ENCODE peak calls at places on chromosomes 7 and 10, in ten cellular contexts. B is Peyer's patch, Q is HepG2, O is GM12878, A is breast epithelium, E is H1, X is IMR-90, I is spleen, F is ovary, S is thyroid gland. Y is an unnamed sample.

GRCh38 chr7:111232249-111233084 is 141.5 kb downstream of the LRRN3 start:
- DNase-seq in B (no peak), A (no peak), I (no peak), Q (peak; percentile 28), X (peak; percentile 75), O (no peak), F (no peak), S (no peak), E (no peak), Y (no peak)

GRCh38 chr10:98377001-98377400 is 38.0 kb downstream of the PYROXD2 start:
- DNase-seq in A (no peak), X (no peak), S (no peak), Q (no peak), B (no peak), O (no peak), I (no peak), E (no peak), F (no peak), Y (no peak)

GRCh38 chr7:149822353-149822943 is 15.7 kb upstream of the ZNF862 start:
- DNase-seq in B (no peak), A (no peak), E (no peak), S (no peak), F (peak; percentile 6), Q (no peak), I (peak; percentile 47), O (no peak), X (no peak), Y (no peak)

GRCh38 chr7:88361357-88361756 is 54.7 kb upstream of the STEAP4 start:
- DNase-seq in O (no peak), S (no peak), E (no peak), F (no peak), B (no peak), I (no peak), Q (no peak), X (no peak), A (no peak), Y (no peak)

GRCh38 chr10:132810807-132811700 is 25.1 kb upstream of the NKX6-2 start:
- DNase-seq in E (no peak), Q (no peak), S (no peak), F (no peak), A (no peak), B (no peak), I (peak; percentile 68), X (no peak), O (no peak), Y (no peak)

GRCh38 chr10:113665806-113666354 is 2.0 kb upstream of the NRAP start:
- DNase-seq in A (no peak), E (no peak), B (no peak), Q (no peak), I (no peak), X (peak; percentile 93), O (no peak), F (no peak), S (peak; percentile 19), Y (peak; percentile 61)

GRCh38 chr7:37282093-37282444 is 166.6 kb downstream of the ELMO1 start:
- DNase-seq in I (no peak), Q (no peak), E (no peak), F (no peak), X (no peak), S (no peak), A (no peak), O (no peak), B (no peak), Y (no peak)

GRCh38 chr7:111159426-111159825 is 68.5 kb downstream of the LRRN3 start:
- DNase-seq in A (no peak), B (no peak), X (peak; percentile 69), Q (no peak), S (no peak), O (no peak), I (no peak), E (no peak), F (no peak), Y (no peak)

GRCh38 chr7:128197586-128197985 is 43.5 kb upstream of the LEP start:
- DNase-seq in I (no peak), F (no peak), Q (no peak), O (no peak), X (peak; percentile 8), B (no peak), E (no peak), S (no peak), A (peak; percentile 15), Y (no peak)

GRCh38 chr7:19143930-19144574 is 1.2 kb downstream of the FERD3L start:
- DNase-seq in B (no peak), S (no peak), I (peak; percentile 41), Q (no peak), F (no peak), O (no peak), E (peak; percentile 69), X (no peak), A (no peak), Y (no peak)

GRCh38 chr10:80276335-80276734 is 13.1 kb downstream of the MAT1A start:
- DNase-seq in S (no peak), I (no peak), A (no peak), E (no peak), F (no peak), X (no peak), Q (no peak), O (no peak), B (no peak), Y (no peak)

GRCh38 chr7:875051-875450 is 1.3 kb upstream of the GET4 start:
- DNase-seq in E (no peak), F (no peak), X (no peak), O (no peak), A (no peak), B (no peak), Q (no peak), I (no peak), S (no peak), Y (no peak)

GRCh38 chr7:91875851-91876250 is 4.7 kb downstream of the MTERF1 start:
- DNase-seq in B (no peak), O (no peak), S (no peak), X (no peak), A (no peak), E (no peak), Q (no peak), I (no peak), F (no peak), Y (no peak)

GRCh38 chr10:52779541-52780390 is 7.2 kb upstream of the MBL2 start:
- DNase-seq in B (no peak), Q (peak; percentile 64), I (no peak), A (no peak), S (peak; percentile 49), X (peak; percentile 53), F (no peak), O (no peak), E (peak; percentile 98), Y (no peak)

GRCh38 chr7:2403718-2404648 is 572 bp downstream of the CHST12 start:
- DNase-seq in I (no peak), E (no peak), O (no peak), A (no peak), S (peak; percentile 39), B (peak; percentile 35), Q (no peak), F (no peak), X (peak; percentile 21), Y (no peak)

GRCh38 chr10:33341638-33342037 is 7.2 kb upstream of the NRP1 start:
- DNase-seq in A (no peak), Q (no peak), S (no peak), B (no peak), I (no peak), F (no peak), O (no peak), E (no peak), X (peak; percentile 62), Y (no peak)
- H3K4me1 ChIP-seq in A (no peaks in the 10 kb centered on the region), Q (peaks cover 10% of the 10 kb centered on the region), S (peaks cover 32% of the 10 kb centered on the region), B (no peaks in the 10 kb centered on the region), I (peaks cover 33% of the 10 kb centered on the region), F (peaks cover 8% of the 10 kb centered on the region), O (no peaks in the 10 kb centered on the region), E (peaks cover 5% of the 10 kb centered on the region), X (peaks cover 11% of the 10 kb centered on the region), Y (peaks cover 30% of the 10 kb centered on the region)

GRCh38 chr7:55572378-55573233 is at the start of gene VOPP1:
- DNase-seq in Q (peak; percentile 35), F (peak; percentile 76), X (peak; percentile 63), B (peak; percentile 46), O (no peak), A (no peak), E (peak; percentile 79), I (peak; percentile 94), S (peak; percentile 60), Y (no peak)
- TF ChIP-seq POLR2A in Q (no peak), F (peak; percentile 1), X (no peak), B (peak; percentile 68), O (peak; percentile 63), A (no peak), E (no peak), I (no peak), S (peak; percentile 48), Y (no peak)

DNA sequence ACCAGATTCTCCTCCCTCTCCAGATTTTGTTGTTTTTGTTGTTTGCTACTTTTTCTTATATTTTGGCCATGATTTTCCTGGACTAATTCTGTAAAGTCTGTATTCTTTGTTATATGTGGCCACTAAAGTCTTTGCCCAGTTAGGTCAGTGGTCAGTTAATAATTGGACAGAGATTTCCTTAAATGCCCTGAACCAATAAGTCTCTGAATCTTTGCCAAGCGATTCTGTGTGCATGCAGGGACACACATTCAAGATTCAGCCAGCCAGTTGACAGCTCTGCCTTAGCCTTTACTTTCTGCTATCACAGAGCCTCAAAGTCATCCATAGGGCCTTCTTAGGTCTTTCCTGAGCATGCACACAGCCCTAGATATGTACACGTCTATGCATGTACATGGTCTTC is 11.0 kb upstream of the COL17A1 start:
- DNase-seq in F (no peak), X (no peak), S (no peak), Q (no peak), B (no peak), A (no peak), E (no peak), O (no peak), I (no peak), Y (no peak)
- H3K27ac ChIP-seq in F (no peak overlapping the region), X (no peak overlapping the region), S (no peak overlapping the region), Q (no peak overlapping the region), B (no peak overlapping the region), A (no peak overlapping the region), E (no peak overlapping the region), O (no peak overlapping the region), I (no peak overlapping the region), Y (no peak overlapping the region)

GRCh38 chr10:119657725-119658124 is 6.5 kb downstream of the BAG3 start:
- DNase-seq in A (no peak), F (no peak), S (peak; percentile 67), Q (no peak), I (no peak), O (no peak), B (no peak), X (peak; percentile 48), E (no peak), Y (peak; percentile 55)

GRCh38 chr10:119655566-119656001 is 4.4 kb downstream of the BAG3 start:
- DNase-seq in E (no peak), A (peak; percentile 67), B (peak; percentile 19), I (no peak), S (no peak), X (peak; percentile 88), F (no peak), Q (no peak), O (no peak), Y (peak; percentile 89)

GRCh38 chr10:119659951-119660350 is 8.8 kb downstream of the BAG3 start:
- DNase-seq in F (no peak), B (no peak), E (no peak), X (no peak), A (no peak), S (no peak), I (no peak), O (no peak), Q (peak; percentile 30), Y (peak; percentile 86)

GRCh38 chr10:119656760-119657159 is 5.6 kb downstream of the BAG3 start:
- DNase-seq in A (no peak), E (no peak), I (no peak), F (no peak), X (no peak), B (no peak), S (no peak), O (no peak), Q (no peak), Y (peak; percentile 10)

GRCh38 chr10:119658274-119658673 is 7.1 kb downstream of the BAG3 start:
- DNase-seq in Q (peak; percentile 63), F (peak; percentile 74), X (peak; percentile 94), B (peak; percentile 19), E (no peak), I (no peak), O (no peak), A (peak; percentile 80), S (peak; percentile 95), Y (peak; percentile 94)
- H3K4me1 ChIP-seq in Q (peaks cover 75% of the 10 kb centered on the region), F (peaks cover 22% of the 10 kb centered on the region), X (peaks cover 45% of the 10 kb centered on the region), B (peaks cover 2% of the 10 kb centered on the region), E (peaks cover 6% of the 10 kb centered on the region), I (peaks cover 85% of the 10 kb centered on the region), O (no peaks in the 10 kb centered on the region), A (peaks cover 9% of the 10 kb centered on the region), S (peaks cover 99% of the 10 kb centered on the region), Y (peaks cover 95% of the 10 kb centered on the region)